ENCODE peak calls at places on chromosomes 5 and 9, in seven cellular contexts. U is GM23338, Q is transverse colon, O is astrocyte of the spinal cord, M is AG04450, E is OCI-LY7, C is fibroblast of lung. I is an unnamed sample.

GRCh38 chr9:77417570-77417969 is 230.6 kb downstream of the GNA14 start:
- DNase-seq in U (no peak), Q (no peak), O (peak), M (peak), E (no peak), C (peak), I (no peak)

GRCh38 chr9:36739538-36740116 is 166.9 kb downstream of the MELK start:
- DNase-seq in U (peak), Q (no peak), O (no peak), M (no peak), E (no peak), C (no peak), I (no peak)

GRCh38 chr9:114233806-114234205 is 78.5 kb downstream of the COL27A1 start:
- DNase-seq in U (no peak), Q (peak), O (no peak), M (no peak), E (no peak), C (no peak), I (no peak)

GRCh38 chr9:14315754-14316573 is 2.0 kb upstream of the NFIB start:
- DNase-seq in U (peak), Q (peak), O (peak), M (no peak), E (no peak), C (peak), I (no peak)

GRCh38 chr9:19113964-19114679 is 11.4 kb upstream of the HAUS6 start:
- DNase-seq in U (no peak), Q (no peak), O (no peak), M (no peak), E (no peak), C (no peak), I (no peak)

GRCh38 chr9:87148391-87149237 is 201.3 kb upstream of the GAS1 start:
- DNase-seq in U (peak), Q (peak), O (peak), M (no peak), E (no peak), C (peak), I (peak)

GRCh38 chr9:121772600-121773285 is 121.3 kb downstream of the DAB2IP start:
- DNase-seq in U (no peak), Q (no peak), O (no peak), M (no peak), E (no peak), C (no peak), I (no peak)

GRCh38 chr9:136107953-136108647 is 10.6 kb downstream of the TMEM250 start:
- DNase-seq in U (no peak), Q (peak), O (no peak), M (no peak), E (no peak), C (no peak), I (no peak)

GRCh38 chr5:143606043-143606752 is 202.7 kb upstream of the NR3C1 start:
- DNase-seq in U (no peak), Q (no peak), O (peak), M (no peak), E (peak), C (no peak), I (no peak)

GRCh38 chr5:5492087-5492933 is 69.8 kb downstream of the ICE1 start:
- DNase-seq in U (peak), Q (peak), O (peak), M (no peak), E (peak), C (peak), I (peak)

GRCh38 chr5:20974423-20974822 is 986.4 kb upstream of the CDH18 start:
- DNase-seq in U (peak), Q (no peak), O (peak), M (no peak), E (no peak), C (peak), I (no peak)

GRCh38 chr9:108650826-108651225 is 205.0 kb downstream of the ACTL7B start:
- DNase-seq in U (no peak), Q (no peak), O (no peak), M (no peak), E (no peak), C (no peak), I (no peak)

GRCh38 chr9:125631391-125632085 is 75.5 kb downstream of the MAPKAP1 start:
- DNase-seq in U (peak), Q (peak), O (peak), M (no peak), E (peak), C (peak), I (peak)

GRCh38 chr9:91992636-91993035 is 42.6 kb upstream of the ROR2 start:
- DNase-seq in U (no peak), Q (no peak), O (peak), M (peak), E (no peak), C (peak), I (no peak)

GRCh38 chr5:30105186-30105585 is 1088.3 kb upstream of the CDH6 start:
- DNase-seq in U (no peak), Q (no peak), O (no peak), M (no peak), E (no peak), C (no peak), I (no peak)
- TF ChIP-seq CTCF in U (no peak), Q (no peak), O (no peak), M (no peak), E (no peak), C (no peak), I (no peak)

GRCh38 chr9:124087226-124087625 is 75.7 kb downstream of the LHX2 start:
- DNase-seq in U (no peak), Q (no peak), O (no peak), M (no peak), E (no peak), C (no peak), I (no peak)

GRCh38 chr9:124084087-124084486 is 72.5 kb downstream of the LHX2 start:
- DNase-seq in U (no peak), Q (no peak), O (no peak), M (no peak), E (no peak), C (no peak), I (no peak)

GRCh38 chr9:124082622-124083021 is 71.1 kb downstream of the LHX2 start:
- DNase-seq in U (no peak), Q (no peak), O (no peak), M (no peak), E (no peak), C (no peak), I (no peak)

DNA sequence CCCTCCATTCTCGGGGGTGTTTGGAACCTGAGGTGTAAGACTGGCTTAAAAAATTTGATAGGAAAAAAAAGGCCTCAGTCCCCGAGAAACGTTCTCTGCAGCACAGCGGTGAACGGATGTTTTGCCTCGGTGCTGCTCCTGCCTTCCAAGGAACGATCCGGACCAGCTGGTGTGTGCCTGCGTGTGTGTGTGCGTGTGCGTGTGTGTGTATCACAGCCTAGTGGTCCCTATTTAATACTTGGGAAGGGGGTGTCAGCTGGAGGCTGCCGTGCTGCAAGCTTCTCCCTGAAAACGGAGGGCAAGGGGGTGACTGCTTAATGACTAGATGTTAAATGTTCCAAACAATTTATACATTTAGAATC is 76.9 kb downstream of the LHX2 start:
- DNase-seq in U (no peak), Q (no peak), O (no peak), M (no peak), E (no peak), C (peak), I (no peak)
- H3K4me3 ChIP-seq in U (no peak), Q (no peak), O (no peak), M (no peak), E (no peak), C (peak), I (no peak)

DNA sequence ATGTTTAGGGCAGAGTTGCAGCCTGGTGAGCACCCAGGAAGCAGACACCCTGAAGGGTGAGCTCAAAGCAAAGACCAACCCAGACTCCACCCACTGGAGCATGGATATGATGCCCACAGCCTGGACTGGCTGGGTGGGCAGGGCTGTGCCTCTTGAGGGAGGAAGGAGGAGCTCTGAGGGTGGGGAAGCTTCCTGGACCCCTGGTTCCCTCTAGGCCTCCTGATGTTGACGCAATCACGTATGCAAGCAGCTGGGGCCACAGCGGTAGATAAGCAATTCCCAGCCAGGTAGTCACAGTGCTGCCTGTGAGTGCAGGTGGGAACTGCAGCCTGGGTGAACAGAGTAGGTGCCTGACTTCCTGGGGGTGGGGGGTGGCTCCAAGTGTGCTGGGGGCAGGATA is 271.5 kb downstream of the CDK5RAP2 start:
- DNase-seq in U (peak), Q (no peak), O (no peak), M (no peak), E (no peak), C (no peak), I (no peak)
- TF ChIP-seq CTCF in U (no peak), Q (no peak), O (no peak), M (no peak), E (no peak), C (no peak), I (no peak)

DNA sequence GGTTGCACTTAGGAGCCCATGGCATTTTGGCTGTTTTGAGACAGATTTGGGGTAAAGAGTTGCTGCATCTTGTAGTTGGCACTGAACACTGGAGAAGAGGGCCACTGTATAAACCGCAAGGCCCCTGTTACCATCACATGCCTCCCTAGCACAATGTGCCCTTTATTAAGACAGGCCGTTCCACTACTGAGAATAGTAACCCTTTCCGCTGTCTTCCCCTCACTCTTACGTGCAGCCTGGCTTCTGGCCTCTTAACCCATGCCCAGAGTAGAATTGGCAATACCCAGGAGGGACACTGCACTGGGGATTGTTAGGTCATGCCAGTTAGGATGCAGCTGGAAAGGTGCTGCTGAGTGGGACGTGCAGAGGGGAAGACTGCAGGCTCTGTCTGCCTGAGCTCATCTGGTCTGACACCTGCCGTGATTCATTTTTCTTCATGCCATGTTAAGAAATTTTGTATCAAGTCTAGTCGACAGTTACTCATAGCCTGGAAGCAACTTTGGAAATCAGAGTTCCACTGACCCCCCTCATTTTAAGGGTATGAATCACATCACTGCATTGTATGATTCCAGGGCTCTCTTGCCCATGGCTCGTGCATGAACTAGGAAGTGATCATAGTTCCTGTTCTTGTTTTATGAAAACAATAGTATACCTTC is 146.9 kb upstream of the DMRT1 start:
- DNase-seq in U (no peak), Q (no peak), O (peak), M (peak), E (no peak), C (peak), I (no peak)
- H3K4me3 ChIP-seq in U (no peak), Q (no peak), O (peak), M (peak), E (no peak), C (peak), I (peak)

GRCh38 chr5:82396871-82397514 is 118.8 kb upstream of the RPS23 start:
- DNase-seq in U (no peak), Q (peak), O (peak), M (peak), E (no peak), C (peak), I (peak)
- TF ChIP-seq CTCF in U (no peak), Q (no peak), O (no peak), M (no peak), E (no peak), C (no peak), I (no peak)

GRCh38 chr5:81778642-81779041 is 27.7 kb upstream of the SSBP2 start:
- DNase-seq in U (no peak), Q (no peak), O (peak), M (no peak), E (peak), C (peak), I (no peak)
- H3K4me3 ChIP-seq in U (no peak), Q (peak), O (no peak), M (peak), E (peak), C (peak), I (no peak)

GRCh38 chr5:616342-617039 is 4.4 kb downstream of the CEP72 start:
- DNase-seq in U (no peak), Q (no peak), O (no peak), M (no peak), E (no peak), C (no peak), I (no peak)
- TF ChIP-seq CTCF in U (peak), Q (no peak), O (no peak), M (peak), E (no peak), C (no peak), I (no peak)

I was measured in astrocyte of the cerebellum.